ENCODE peak calls at places on chromosome 11, in four cellular contexts. One of them, this sample, is unnamed.

GRCh38 chr11:62665630-62666258 is 632 bp downstream of the CSKMT start:
- DNase-seq in ELR: peak; percentile 57
- DNase-seq in upper lobe of right lung: peak; percentile 82
- DNase-seq in GM04504: no peak
- DNase-seq in this sample: no peak

GRCh38 chr11:86784247-86784681 is 16.1 kb upstream of the PRSS23 start:
- DNase-seq in ELR: peak; percentile 35
- DNase-seq in GM04504: peak; percentile 35
- DNase-seq in upper lobe of right lung: no peak
- DNase-seq in this sample: no peak

GRCh38 chr11:17752144-17752543 is 17.6 kb downstream of the KCNC1 start:
- DNase-seq in GM04504: no peak
- DNase-seq in ELR: no peak
- DNase-seq in upper lobe of right lung: peak; percentile 38
- DNase-seq in this sample: no peak

GRCh38 chr11:95692526-95693270 is 96.9 kb downstream of the FAM76B start:
- DNase-seq in GM04504: no peak
- DNase-seq in upper lobe of right lung: no peak
- DNase-seq in ELR: no peak
- DNase-seq in this sample: no peak

GRCh38 chr11:93775289-93775688 is 8.8 kb upstream of the MED17 start:
- DNase-seq in ELR: peak; percentile 45
- DNase-seq in GM04504: no peak
- DNase-seq in upper lobe of right lung: no peak
- DNase-seq in this sample: peak; percentile 30

GRCh38 chr11:62497132-62497915 is 49.3 kb downstream of the AHNAK start:
- DNase-seq in GM04504: peak; percentile 42
- DNase-seq in ELR: peak; percentile 82
- DNase-seq in upper lobe of right lung: no peak
- DNase-seq in this sample: peak; percentile 87

GRCh38 chr11:71311928-71312510 is 59.6 kb upstream of the SHANK2 start:
- DNase-seq in GM04504: no peak
- DNase-seq in upper lobe of right lung: peak; percentile 11
- DNase-seq in ELR: no peak
- DNase-seq in this sample: no peak

GRCh38 chr11:88704505-88704904 is 361.3 kb downstream of the GRM5 start:
- DNase-seq in GM04504: no peak
- DNase-seq in ELR: no peak
- DNase-seq in upper lobe of right lung: no peak
- DNase-seq in this sample: no peak

GRCh38 chr11:11512502-11512901 is 109.3 kb downstream of the GALNT18 start:
- DNase-seq in ELR: no peak
- DNase-seq in GM04504: no peak
- DNase-seq in upper lobe of right lung: no peak
- DNase-seq in this sample: no peak

GRCh38 chr11:107011977-107012376 is 6.3 kb downstream of the GUCY1A2 start:
- DNase-seq in GM04504: no peak
- DNase-seq in upper lobe of right lung: no peak
- DNase-seq in ELR: peak; percentile 15
- DNase-seq in this sample: peak; percentile 12

GRCh38 chr11:12142179-12142578 is 31.8 kb downstream of the MICAL2 start:
- DNase-seq in ELR: no peak
- DNase-seq in upper lobe of right lung: no peak
- DNase-seq in GM04504: no peak
- DNase-seq in this sample: no peak

GRCh38 chr11:68004551-68005335 is 846 bp upstream of the UNC93B1 start:
- DNase-seq in upper lobe of right lung: no peak
- DNase-seq in GM04504: no peak
- DNase-seq in ELR: no peak
- DNase-seq in this sample: no peak

GRCh38 chr11:92473736-92474135 is 249.1 kb downstream of the FAT3 start:
- DNase-seq in upper lobe of right lung: no peak
- DNase-seq in GM04504: no peak
- DNase-seq in ELR: no peak
- DNase-seq in this sample: peak; percentile 54

GRCh38 chr11:105827906-105828305 is 194.1 kb downstream of the MSANTD4 start:
- DNase-seq in upper lobe of right lung: no peak
- DNase-seq in GM04504: no peak
- DNase-seq in ELR: no peak
- DNase-seq in this sample: no peak

GRCh38 chr11:111417011-111417765 is 38.1 kb upstream of the POU2AF1 start:
- DNase-seq in ELR: no peak
- DNase-seq in upper lobe of right lung: no peak
- DNase-seq in GM04504: no peak
- DNase-seq in this sample: no peak

GRCh38 chr11:108568183-108568858 is 25.2 kb downstream of the EXPH5 start:
- DNase-seq in ELR: no peak
- DNase-seq in upper lobe of right lung: no peak
- DNase-seq in GM04504: no peak
- DNase-seq in this sample: no peak

GRCh38 chr11:105923252-105923651 is 98.8 kb downstream of the MSANTD4 start:
- DNase-seq in GM04504: no peak
- DNase-seq in ELR: no peak
- DNase-seq in upper lobe of right lung: no peak
- DNase-seq in this sample: no peak